ENCODE peak calls at places on chromosomes 7 and 10, in seven cellular contexts. T, Q, R, O, Y, U and L are unnamed samples.

GRCh38 chr7:79529214-79529895 is 75.9 kb upstream of the MAGI2 start:
- DNase-seq in U (no peak), T (no peak), R (no peak), Y (no peak), O (no peak), Q (peak; percentile 18), L (no peak)

GRCh38 chr7:119935418-119936025 is 337.5 kb upstream of the KCND2 start:
- DNase-seq in U (no peak), R (peak; percentile 62), O (no peak), T (no peak), Y (no peak), Q (peak; percentile 62), L (no peak)

GRCh38 chr10:99276848-99277486 is 41.3 kb upstream of the HPSE2 start:
- DNase-seq in U (no peak), T (no peak), Y (no peak), R (peak; percentile 56), Q (peak; percentile 2), O (no peak), L (no peak)

GRCh38 chr7:108637049-108637621 is 67.5 kb downstream of the DNAJB9 start:
- DNase-seq in T (no peak), R (no peak), Q (no peak), Y (no peak), U (no peak), O (no peak), L (no peak)

GRCh38 chr7:140623995-140624902 is 16.4 kb downstream of the DENND2A start:
- DNase-seq in U (peak; percentile 60), Q (peak; percentile 63), T (no peak), O (no peak), R (no peak), Y (no peak), L (no peak)

GRCh38 chr10:35006836-35007235 is 83.3 kb downstream of the CUL2 start:
- DNase-seq in Q (peak; percentile 83), Y (no peak), R (no peak), T (no peak), O (no peak), U (no peak), L (no peak)

GRCh38 chr7:4801839-4802231 is 26.4 kb downstream of the AP5Z1 start:
- DNase-seq in Q (no peak), T (no peak), R (no peak), Y (no peak), O (no peak), U (no peak), L (no peak)

GRCh38 chr7:77269360-77270075 is 69.9 kb upstream of the FGL2 start:
- DNase-seq in Y (peak; percentile 12), R (peak; percentile 48), U (no peak), T (no peak), O (peak; percentile 23), Q (peak; percentile 11), L (no peak)

GRCh38 chr7:131026297-131027003 is 292.4 kb upstream of the KLF14 start:
- DNase-seq in Q (peak; percentile 77), R (peak; percentile 35), O (no peak), T (no peak), Y (no peak), U (no peak), L (no peak)

GRCh38 chr10:121681171-121681752 is 83.0 kb upstream of the FGFR2 start:
- DNase-seq in O (no peak), U (no peak), Q (no peak), Y (no peak), T (no peak), R (no peak), L (no peak)

GRCh38 chr7:149855368-149856305 is 17.5 kb downstream of the ZNF862 start:
- DNase-seq in T (no peak), Y (no peak), Q (peak; percentile 88), O (no peak), R (no peak), U (no peak), L (peak; percentile 88)

GRCh38 chr10:26780793-26781601 is 79.8 kb downstream of the ABI1 start:
- DNase-seq in Y (peak; percentile 35), U (no peak), O (no peak), T (no peak), Q (peak; percentile 95), R (no peak), L (peak; percentile 47)

GRCh38 chr7:147070886-147071285 is 954.3 kb downstream of the CNTNAP2 start:
- DNase-seq in U (no peak), Y (no peak), Q (no peak), O (no peak), R (no peak), T (no peak), L (no peak)

GRCh38 chr7:39621784-39622411 is 1.5 kb upstream of the RALA start:
- DNase-seq in Y (no peak), T (no peak), Q (peak; percentile 35), O (no peak), R (peak; percentile 93), U (no peak), L (no peak)

GRCh38 chr7:54662701-54663100 is 96.3 kb downstream of the SEC61G start:
- DNase-seq in R (no peak), T (no peak), O (no peak), Q (no peak), U (no peak), Y (no peak), L (no peak)

GRCh38 chr10:79123547-79123963 is 54.8 kb downstream of the ZMIZ1 start:
- DNase-seq in R (peak; percentile 74), Q (no peak), T (no peak), O (no peak), U (no peak), Y (no peak), L (no peak)

GRCh38 chr10:117334921-117335320 is 40.3 kb downstream of the PDZD8 start:
- DNase-seq in T (no peak), R (no peak), O (no peak), Q (no peak), Y (no peak), U (no peak), L (no peak)

GRCh38 chr10:79139124-79139835 is 70.5 kb downstream of the ZMIZ1 start:
- DNase-seq in U (peak; percentile 89), Q (peak; percentile 97), O (no peak), R (no peak), T (no peak), Y (no peak), L (peak; percentile 96)

GRCh38 chr7:129859188-129859587 is 93.6 kb downstream of the UBE2H start:
- DNase-seq in R (peak; percentile 86), O (no peak), Y (no peak), T (peak; percentile 27), U (no peak), Q (peak; percentile 15), L (no peak)

GRCh38 chr10:133385214-133385613 is 6.2 kb downstream of the PAOX start:
- DNase-seq in Q (no peak), O (no peak), R (no peak), T (no peak), U (peak; percentile 3), Y (no peak), L (no peak)

DNA sequence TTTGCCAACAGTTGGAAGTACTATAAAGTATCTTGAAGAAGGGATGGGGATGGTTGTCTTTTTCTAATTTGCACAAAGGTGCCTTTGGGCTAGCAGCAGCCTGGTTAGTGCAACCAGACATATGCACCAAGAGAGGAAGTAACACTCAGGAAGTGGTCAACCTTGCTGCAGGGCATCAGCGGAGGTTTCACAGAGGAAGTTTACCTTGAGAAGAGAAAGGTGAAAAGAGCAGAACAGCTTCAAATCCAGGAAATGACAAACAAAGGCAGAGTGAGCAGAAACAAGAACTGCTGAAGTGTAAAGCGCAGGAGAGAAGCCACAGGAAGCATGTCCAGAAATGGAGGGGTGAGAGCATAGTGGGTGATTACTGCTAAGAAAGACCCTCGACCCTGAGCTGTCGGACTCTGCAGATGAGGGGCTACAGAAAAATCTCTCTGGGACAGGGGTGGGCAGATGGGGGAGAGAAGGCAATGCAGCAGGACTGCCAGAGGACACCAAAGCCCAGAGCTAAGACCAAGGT is 66.9 kb downstream of the STK17A start:
- DNase-seq in Y (no peak), Q (peak; percentile 50), R (peak; percentile 87), T (no peak), O (no peak), U (no peak), L (no peak)
- TF ChIP-seq POLR2A in Y (no peak), Q (no peak), R (no peak), T (no peak), O (peak; percentile 59), U (no peak), L (no peak)

DNA sequence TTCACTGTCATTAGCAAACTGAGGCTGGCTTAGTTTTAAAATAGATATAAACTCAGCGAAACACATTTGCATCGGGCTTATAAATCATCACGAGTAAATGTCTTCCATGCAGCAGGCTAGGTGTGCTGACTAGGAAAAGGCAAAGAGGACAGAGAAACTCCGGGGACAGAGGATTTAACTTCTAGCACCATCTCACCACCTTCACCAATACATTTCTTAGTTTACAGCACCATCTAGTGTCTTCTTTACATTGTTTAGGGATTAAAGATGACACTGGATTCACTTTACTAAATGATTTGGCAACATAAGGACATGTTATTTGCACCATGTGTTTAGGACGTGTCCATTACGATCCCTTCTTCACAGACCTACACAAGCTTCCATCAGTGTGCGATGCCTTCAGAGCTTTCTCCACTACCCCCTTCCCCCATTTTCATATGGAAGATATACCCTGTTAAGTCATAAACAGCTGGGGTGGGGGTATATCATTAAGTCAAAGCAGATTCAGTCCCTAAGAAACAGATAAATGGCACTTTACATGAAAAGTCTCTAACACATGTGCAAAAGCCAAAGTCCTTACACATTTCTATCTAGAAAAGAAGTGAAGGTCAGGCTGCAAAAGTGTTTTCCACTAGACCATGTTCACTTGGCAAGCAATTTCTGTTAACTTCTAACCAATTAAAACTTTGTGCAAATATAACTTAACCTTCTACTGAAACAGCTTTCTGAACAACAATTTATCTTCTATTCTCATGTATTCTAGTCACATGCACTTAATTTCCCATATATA is 103.3 kb downstream of the GRB10 start:
- DNase-seq in T (no peak), Q (peak; percentile 43), U (no peak), Y (no peak), O (no peak), R (peak; percentile 68), L (peak; percentile 33)
- TF ChIP-seq POLR2A in T (no peak), Q (no peak), U (no peak), Y (no peak), O (no peak), R (no peak), L (no peak)

DNA sequence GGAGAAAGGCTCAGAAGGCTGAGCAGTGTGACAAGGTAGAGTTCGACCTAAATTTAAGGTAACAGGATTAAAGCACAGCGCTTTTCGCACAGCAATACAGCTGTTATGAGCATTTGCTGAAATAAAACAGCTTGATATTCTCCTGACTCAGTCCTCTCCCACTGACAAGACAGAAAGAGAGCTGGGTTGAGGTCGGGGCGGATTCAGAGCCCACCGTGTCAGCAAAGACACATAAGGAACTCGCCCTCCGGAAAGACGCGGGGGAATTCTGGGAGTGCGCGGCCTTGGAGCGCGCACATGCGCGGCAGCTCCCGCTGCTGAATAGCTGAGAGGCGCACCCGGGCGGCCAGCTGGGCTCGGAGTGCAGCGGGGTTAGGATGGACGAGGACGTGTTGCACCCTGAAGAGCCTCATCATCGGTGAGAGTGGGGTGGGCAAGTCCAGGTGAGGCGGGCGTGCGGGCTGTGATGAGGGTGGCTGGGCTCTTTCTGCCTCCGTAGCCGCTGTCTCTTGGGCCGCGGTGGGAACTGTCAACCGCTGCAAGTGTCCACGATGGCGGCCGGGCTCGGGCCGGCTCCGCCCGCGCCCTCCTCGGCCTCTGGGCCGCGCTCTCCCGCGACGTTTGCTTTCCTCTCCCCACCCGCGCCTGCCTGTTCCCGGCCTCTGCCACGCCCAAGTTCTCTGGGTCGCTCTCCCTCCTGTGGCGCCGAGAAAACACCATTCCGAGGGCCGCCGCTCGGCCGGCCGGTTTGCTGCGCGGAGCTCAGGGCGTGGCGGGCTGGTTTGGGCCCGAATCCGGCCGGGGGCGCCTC is 120.6 kb downstream of the LYZL1 start:
- DNase-seq in Q (peak; percentile 61), O (peak; percentile 29), R (peak; percentile 72), T (peak; percentile 69), Y (peak; percentile 78), U (peak; percentile 86), L (peak; percentile 50)
- TF ChIP-seq POLR2A in Q (peak; percentile 76), O (peak; percentile 45), R (no peak), T (peak; percentile 69), Y (peak; percentile 86), U (peak; percentile 46), L (peak; percentile 92)

GRCh38 chr7:23027261-23027660 is 13.3 kb upstream of the HYCC1 start:
- DNase-seq in Q (no peak), O (no peak), T (no peak), Y (no peak), R (no peak), U (no peak), L (no peak)
- TF ChIP-seq POLR2A in Q (no peak), O (no peak), T (no peak), Y (no peak), R (no peak), U (no peak), L (no peak)